ENCODE peak calls at places on chromosome 7, in eight cellular contexts. One of them, this sample, is unnamed.

GRCh38 chr7:31027161-31027965 is 24.7 kb upstream of the ADCYAP1R1 start:
- DNase-seq in endodermal cell: peak
- DNase-seq in ovary: peak
- DNase-seq in osteocyte: no peak
- DNase-seq in astrocyte of the spinal cord: no peak
- DNase-seq in AG10803: peak
- DNase-seq in choroid plexus epithelial cell: peak
- DNase-seq in GM13977: peak
- DNase-seq in this sample: peak

GRCh38 chr7:7707756-7708310 is 10.6 kb downstream of the RPA3 start:
- DNase-seq in endodermal cell: no peak
- DNase-seq in ovary: no peak
- DNase-seq in osteocyte: no peak
- DNase-seq in astrocyte of the spinal cord: peak
- DNase-seq in AG10803: peak
- DNase-seq in choroid plexus epithelial cell: peak
- DNase-seq in GM13977: no peak
- DNase-seq in this sample: no peak

GRCh38 chr7:70726951-70727378 is 405.0 kb upstream of the GALNT17 start:
- DNase-seq in endodermal cell: no peak
- DNase-seq in ovary: no peak
- DNase-seq in osteocyte: no peak
- DNase-seq in astrocyte of the spinal cord: no peak
- DNase-seq in AG10803: no peak
- DNase-seq in choroid plexus epithelial cell: no peak
- DNase-seq in GM13977: peak
- DNase-seq in this sample: peak

GRCh38 chr7:151174246-151175046 is 7.0 kb upstream of the GBX1 start:
- DNase-seq in endodermal cell: no peak
- DNase-seq in ovary: no peak
- DNase-seq in osteocyte: peak
- DNase-seq in astrocyte of the spinal cord: no peak
- DNase-seq in AG10803: no peak
- DNase-seq in choroid plexus epithelial cell: peak
- DNase-seq in GM13977: no peak
- DNase-seq in this sample: no peak

GRCh38 chr7:106608664-106609063 is 52.3 kb downstream of the CCDC71L start:
- DNase-seq in endodermal cell: no peak
- DNase-seq in ovary: no peak
- DNase-seq in osteocyte: no peak
- DNase-seq in astrocyte of the spinal cord: no peak
- DNase-seq in AG10803: no peak
- DNase-seq in choroid plexus epithelial cell: no peak
- DNase-seq in GM13977: no peak
- DNase-seq in this sample: no peak

GRCh38 chr7:69782917-69783684 is 184.8 kb downstream of the AUTS2 start:
- DNase-seq in endodermal cell: no peak
- DNase-seq in ovary: peak
- DNase-seq in osteocyte: no peak
- DNase-seq in astrocyte of the spinal cord: peak
- DNase-seq in AG10803: peak
- DNase-seq in choroid plexus epithelial cell: peak
- DNase-seq in GM13977: no peak
- DNase-seq in this sample: no peak

GRCh38 chr7:155829796-155830470 is 17.7 kb upstream of the SHH start:
- DNase-seq in endodermal cell: no peak
- DNase-seq in ovary: no peak
- DNase-seq in osteocyte: no peak
- DNase-seq in astrocyte of the spinal cord: no peak
- DNase-seq in AG10803: no peak
- DNase-seq in choroid plexus epithelial cell: no peak
- DNase-seq in GM13977: no peak
- DNase-seq in this sample: no peak

GRCh38 chr7:44433255-44434022 is 57.0 kb downstream of the NUDCD3 start:
- DNase-seq in endodermal cell: no peak
- DNase-seq in ovary: no peak
- DNase-seq in osteocyte: no peak
- DNase-seq in astrocyte of the spinal cord: no peak
- DNase-seq in AG10803: no peak
- DNase-seq in choroid plexus epithelial cell: no peak
- DNase-seq in GM13977: no peak
- DNase-seq in this sample: no peak

GRCh38 chr7:105088456-105088855 is 74.5 kb downstream of the KMT2E start:
- DNase-seq in endodermal cell: no peak
- DNase-seq in ovary: no peak
- DNase-seq in osteocyte: no peak
- DNase-seq in astrocyte of the spinal cord: no peak
- DNase-seq in AG10803: no peak
- DNase-seq in choroid plexus epithelial cell: no peak
- DNase-seq in GM13977: no peak
- DNase-seq in this sample: no peak

GRCh38 chr7:116148108-116148507 is 62.2 kb upstream of the TES start:
- DNase-seq in endodermal cell: no peak
- DNase-seq in ovary: no peak
- DNase-seq in osteocyte: no peak
- DNase-seq in astrocyte of the spinal cord: no peak
- DNase-seq in AG10803: no peak
- DNase-seq in choroid plexus epithelial cell: no peak
- DNase-seq in GM13977: no peak
- DNase-seq in this sample: no peak

GRCh38 chr7:77481615-77482014 is 55.5 kb upstream of the PTPN12 start:
- DNase-seq in endodermal cell: no peak
- DNase-seq in ovary: no peak
- DNase-seq in osteocyte: no peak
- DNase-seq in astrocyte of the spinal cord: no peak
- DNase-seq in AG10803: no peak
- DNase-seq in choroid plexus epithelial cell: no peak
- DNase-seq in GM13977: no peak
- DNase-seq in this sample: no peak

GRCh38 chr7:148987751-148988512 is 40.4 kb downstream of the PDIA4 start:
- DNase-seq in endodermal cell: peak
- DNase-seq in ovary: no peak
- DNase-seq in osteocyte: no peak
- DNase-seq in astrocyte of the spinal cord: no peak
- DNase-seq in AG10803: no peak
- DNase-seq in choroid plexus epithelial cell: peak
- DNase-seq in GM13977: no peak
- DNase-seq in this sample: no peak

GRCh38 chr7:148344406-148344805 is 246.2 kb upstream of the C7orf33 start:
- DNase-seq in endodermal cell: no peak
- DNase-seq in ovary: no peak
- DNase-seq in osteocyte: no peak
- DNase-seq in astrocyte of the spinal cord: no peak
- DNase-seq in AG10803: no peak
- DNase-seq in choroid plexus epithelial cell: no peak
- DNase-seq in GM13977: no peak
- DNase-seq in this sample: no peak

GRCh38 chr7:155458317-155459132 is 596 bp downstream of the EN2 start:
- DNase-seq in endodermal cell: no peak
- DNase-seq in ovary: no peak
- DNase-seq in osteocyte: no peak
- DNase-seq in astrocyte of the spinal cord: no peak
- DNase-seq in AG10803: no peak
- DNase-seq in choroid plexus epithelial cell: no peak
- DNase-seq in GM13977: peak
- DNase-seq in this sample: no peak

GRCh38 chr7:55642266-55642665 is 70.0 kb upstream of the VOPP1 start:
- DNase-seq in endodermal cell: no peak
- DNase-seq in ovary: no peak
- DNase-seq in osteocyte: no peak
- DNase-seq in astrocyte of the spinal cord: no peak
- DNase-seq in AG10803: no peak
- DNase-seq in choroid plexus epithelial cell: no peak
- DNase-seq in GM13977: no peak
- DNase-seq in this sample: no peak

GRCh38 chr7:27165089-27165654 is at the start of gene HOXA9:
- DNase-seq in endodermal cell: no peak
- DNase-seq in ovary: no peak
- DNase-seq in osteocyte: no peak
- DNase-seq in astrocyte of the spinal cord: peak
- DNase-seq in AG10803: peak
- DNase-seq in choroid plexus epithelial cell: no peak
- DNase-seq in GM13977: no peak
- DNase-seq in this sample: no peak

GRCh38 chr7:87105401-87105800 is 45.9 kb upstream of the ELAPOR2 start:
- DNase-seq in endodermal cell: no peak
- DNase-seq in ovary: no peak
- DNase-seq in osteocyte: no peak
- DNase-seq in astrocyte of the spinal cord: no peak
- DNase-seq in AG10803: no peak
- DNase-seq in choroid plexus epithelial cell: no peak
- DNase-seq in GM13977: no peak
- DNase-seq in this sample: no peak

GRCh38 chr7:41579961-41580935 is 122.6 kb downstream of the INHBA start:
- DNase-seq in endodermal cell: no peak
- DNase-seq in ovary: no peak
- DNase-seq in osteocyte: no peak
- DNase-seq in astrocyte of the spinal cord: peak
- DNase-seq in AG10803: peak
- DNase-seq in choroid plexus epithelial cell: peak
- DNase-seq in GM13977: no peak
- DNase-seq in this sample: no peak

GRCh38 chr7:113087278-113087998 is 811 bp upstream of the GPR85 start:
- DNase-seq in endodermal cell: no peak
- DNase-seq in ovary: no peak
- DNase-seq in osteocyte: no peak
- DNase-seq in astrocyte of the spinal cord: peak
- DNase-seq in AG10803: peak
- DNase-seq in choroid plexus epithelial cell: peak
- DNase-seq in GM13977: no peak
- DNase-seq in this sample: no peak

GRCh38 chr7:80648201-80648600 is 9.8 kb downstream of the CD36 start:
- DNase-seq in endodermal cell: no peak
- DNase-seq in ovary: no peak
- DNase-seq in osteocyte: no peak
- DNase-seq in astrocyte of the spinal cord: no peak
- DNase-seq in AG10803: no peak
- DNase-seq in choroid plexus epithelial cell: no peak
- DNase-seq in GM13977: no peak
- DNase-seq in this sample: no peak
- TF ChIP-seq CTCF in endodermal cell: no peak
- TF ChIP-seq CTCF in ovary: no peak
- TF ChIP-seq CTCF in osteocyte: no peak
- TF ChIP-seq CTCF in astrocyte of the spinal cord: no peak
- TF ChIP-seq CTCF in AG10803: no peak
- TF ChIP-seq CTCF in choroid plexus epithelial cell: no peak
- TF ChIP-seq CTCF in GM13977: no peak
- TF ChIP-seq CTCF in this sample: no peak

DNA sequence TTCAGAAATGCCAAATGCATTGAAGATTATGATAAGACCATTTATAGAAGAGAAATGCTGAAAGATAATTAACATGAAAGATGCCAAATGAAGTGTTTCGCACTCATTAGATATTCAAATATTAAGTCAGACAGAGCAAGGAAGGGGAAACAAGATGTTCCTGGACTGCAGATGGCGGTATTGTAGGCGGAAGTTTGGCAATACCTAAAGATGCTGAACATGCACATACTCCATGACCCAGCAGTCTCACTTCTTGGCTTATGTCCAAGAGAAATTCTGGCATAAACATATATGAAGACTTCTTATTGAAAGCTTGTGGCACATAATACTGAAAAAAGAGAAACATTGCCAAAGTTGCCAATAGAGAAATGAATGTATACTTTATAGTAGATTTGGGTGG is 325.4 kb upstream of the SEMA3C start:
- DNase-seq in endodermal cell: no peak
- DNase-seq in ovary: no peak
- DNase-seq in osteocyte: no peak
- DNase-seq in astrocyte of the spinal cord: no peak
- DNase-seq in AG10803: peak
- DNase-seq in choroid plexus epithelial cell: peak
- DNase-seq in GM13977: no peak
- DNase-seq in this sample: no peak
- TF ChIP-seq CTCF in endodermal cell: peak
- TF ChIP-seq CTCF in ovary: no peak
- TF ChIP-seq CTCF in osteocyte: peak
- TF ChIP-seq CTCF in astrocyte of the spinal cord: no peak
- TF ChIP-seq CTCF in AG10803: no peak
- TF ChIP-seq CTCF in choroid plexus epithelial cell: peak
- TF ChIP-seq CTCF in GM13977: no peak
- TF ChIP-seq CTCF in this sample: no peak

DNA sequence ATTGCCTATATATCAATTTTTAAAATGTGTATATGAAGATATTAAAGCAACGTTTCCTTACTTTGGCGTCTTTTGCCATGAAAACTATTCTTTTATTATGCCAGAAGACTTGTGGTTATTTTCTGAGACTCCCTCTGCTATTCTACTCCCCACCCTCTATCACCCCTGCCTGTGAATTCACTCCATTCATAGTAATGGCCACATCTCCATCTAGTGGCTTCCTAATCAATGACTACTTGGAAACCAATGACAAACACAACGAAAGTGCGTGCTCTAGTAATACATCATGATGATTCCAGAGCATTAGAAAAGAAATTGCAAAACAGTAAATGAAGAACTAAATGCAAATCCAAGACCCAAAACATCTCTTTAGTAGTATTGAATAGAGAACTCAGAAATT is 186.7 kb upstream of the HGF start:
- DNase-seq in endodermal cell: peak
- DNase-seq in ovary: no peak
- DNase-seq in osteocyte: no peak
- DNase-seq in astrocyte of the spinal cord: peak
- DNase-seq in AG10803: peak
- DNase-seq in choroid plexus epithelial cell: peak
- DNase-seq in GM13977: no peak
- DNase-seq in this sample: no peak
- TF ChIP-seq CTCF in endodermal cell: peak
- TF ChIP-seq CTCF in ovary: no peak
- TF ChIP-seq CTCF in osteocyte: peak
- TF ChIP-seq CTCF in astrocyte of the spinal cord: peak
- TF ChIP-seq CTCF in AG10803: peak
- TF ChIP-seq CTCF in choroid plexus epithelial cell: peak
- TF ChIP-seq CTCF in GM13977: peak
- TF ChIP-seq CTCF in this sample: peak

GRCh38 chr7:6430271-6430940 is 17.3 kb downstream of the DAGLB start:
- DNase-seq in endodermal cell: peak
- DNase-seq in ovary: no peak
- DNase-seq in osteocyte: no peak
- DNase-seq in astrocyte of the spinal cord: peak
- DNase-seq in AG10803: peak
- DNase-seq in choroid plexus epithelial cell: peak
- DNase-seq in GM13977: no peak
- DNase-seq in this sample: no peak
- TF ChIP-seq CTCF in endodermal cell: peak
- TF ChIP-seq CTCF in ovary: no peak
- TF ChIP-seq CTCF in osteocyte: peak
- TF ChIP-seq CTCF in astrocyte of the spinal cord: peak
- TF ChIP-seq CTCF in AG10803: no peak
- TF ChIP-seq CTCF in choroid plexus epithelial cell: peak
- TF ChIP-seq CTCF in GM13977: peak
- TF ChIP-seq CTCF in this sample: peak

GRCh38 chr7:861222-861621 is 15.1 kb upstream of the GET4 start:
- DNase-seq in endodermal cell: no peak
- DNase-seq in ovary: no peak
- DNase-seq in osteocyte: no peak
- DNase-seq in astrocyte of the spinal cord: no peak
- DNase-seq in AG10803: no peak
- DNase-seq in choroid plexus epithelial cell: no peak
- DNase-seq in GM13977: no peak
- DNase-seq in this sample: no peak
- TF ChIP-seq CTCF in endodermal cell: no peak
- TF ChIP-seq CTCF in ovary: no peak
- TF ChIP-seq CTCF in osteocyte: no peak
- TF ChIP-seq CTCF in astrocyte of the spinal cord: no peak
- TF ChIP-seq CTCF in AG10803: no peak
- TF ChIP-seq CTCF in choroid plexus epithelial cell: no peak
- TF ChIP-seq CTCF in GM13977: no peak
- TF ChIP-seq CTCF in this sample: no peak